ENCODE peak calls at places on chromosome 21, in four cellular contexts. F, R, B and I are unnamed samples.

GRCh38 chr21:32772281-32773047 is 909 bp upstream of the PAXBP1 start:
- DNase-seq in F (peak), R (peak), B (peak), I (peak)

GRCh38 chr21:45767071-45768006 is 123.8 kb downstream of the PCBP3 start:
- DNase-seq in F (no peak), R (peak), B (no peak), I (peak)

GRCh38 chr21:37368536-37369279 is 2.1 kb downstream of the DYRK1A start:
- DNase-seq in F (no peak), R (no peak), B (no peak), I (no peak)

GRCh38 chr21:45277101-45278045 is 10.3 kb downstream of the POFUT2 start:
- DNase-seq in F (no peak), R (no peak), B (no peak), I (no peak)

GRCh38 chr21:36910581-36911307 is 55.7 kb downstream of the HLCS start:
- DNase-seq in F (no peak), R (no peak), B (no peak), I (no peak)

GRCh38 chr21:35204125-35204524 is 155.0 kb upstream of the RUNX1 start:
- DNase-seq in F (no peak), R (no peak), B (no peak), I (no peak)

GRCh38 chr21:42629856-42630410 is 23.5 kb upstream of the PDE9A start:
- DNase-seq in F (no peak), R (no peak), B (no peak), I (no peak)

GRCh38 chr21:45228171-45228641 is 59.5 kb downstream of the POFUT2 start:
- DNase-seq in F (peak), R (peak), B (peak), I (peak)

GRCh38 chr21:37787456-37787855 is 128.8 kb downstream of the KCNJ6 start:
- DNase-seq in F (no peak), R (no peak), B (no peak), I (no peak)

GRCh38 chr21:28485301-28486022 is 507.2 kb downstream of the LTN1 start:
- DNase-seq in F (no peak), R (no peak), B (no peak), I (no peak)

GRCh38 chr21:30044447-30045064 is 104.8 kb upstream of the GRIK1 start:
- DNase-seq in F (no peak), R (no peak), B (no peak), I (no peak)

GRCh38 chr21:29018540-29018939 is 609 bp downstream of the RWDD2B start:
- DNase-seq in F (no peak), R (no peak), B (no peak), I (no peak)

GRCh38 chr21:25837545-25838263 is 102.9 kb downstream of the GABPA start:
- DNase-seq in F (no peak), R (no peak), B (no peak), I (no peak)

GRCh38 chr21:20570824-20571232 is 427.4 kb upstream of the NCAM2 start:
- DNase-seq in F (no peak), R (no peak), B (no peak), I (no peak)

GRCh38 chr21:42437786-42438185 is 34.1 kb downstream of the UBASH3A start:
- DNase-seq in F (no peak), R (no peak), B (no peak), I (no peak)

GRCh38 chr21:36093512-36093911 is 23.7 kb downstream of the CBR1 start:
- DNase-seq in F (no peak), R (no peak), B (no peak), I (no peak)

GRCh38 chr21:45554477-45555175 is 12.4 kb upstream of the SLC19A1 start:
- DNase-seq in F (peak), R (peak), B (peak), I (peak)

GRCh38 chr21:28018741-28019669 is 973.7 kb downstream of the LTN1 start:
- DNase-seq in F (no peak), R (no peak), B (no peak), I (no peak)

GRCh38 chr21:35226302-35226701 is 177.2 kb upstream of the RUNX1 start:
- DNase-seq in F (no peak), R (no peak), B (no peak), I (no peak)